ENCODE peak calls at places on chromosomes 3 and 15, in four cellular contexts. One of them, this sample, is unnamed.

GRCh38 chr3:16546186-16547004 is 32.9 kb upstream of the RFTN1 start:
- DNase-seq in H1: no peak
- DNase-seq in SK-N-SH: no peak
- DNase-seq in HepG2: no peak
- DNase-seq in this sample: no peak

GRCh38 chr3:182117583-182117982 is 405.9 kb downstream of the SOX2 start:
- DNase-seq in HepG2: no peak
- DNase-seq in SK-N-SH: peak; percentile 2
- DNase-seq in H1: no peak
- DNase-seq in this sample: no peak

GRCh38 chr3:157089455-157090221 is 70.3 kb downstream of the CCNL1 start:
- DNase-seq in H1: no peak
- DNase-seq in SK-N-SH: no peak
- DNase-seq in HepG2: no peak
- DNase-seq in this sample: no peak

GRCh38 chr15:78598348-78598747 is 22.4 kb downstream of the CHRNA3 start:
- DNase-seq in SK-N-SH: no peak
- DNase-seq in HepG2: no peak
- DNase-seq in H1: no peak
- DNase-seq in this sample: no peak

GRCh38 chr15:37098468-37099320 is 1.7 kb downstream of the MEIS2 start:
- DNase-seq in HepG2: no peak
- DNase-seq in H1: no peak
- DNase-seq in SK-N-SH: peak; percentile 53
- DNase-seq in this sample: peak; percentile 20

GRCh38 chr3:127304121-127304744 is 16.4 kb upstream of the PRR20G start:
- DNase-seq in H1: no peak
- DNase-seq in HepG2: peak; percentile 69
- DNase-seq in SK-N-SH: peak; percentile 80
- DNase-seq in this sample: no peak

GRCh38 chr3:2714856-2715255 is 395.3 kb downstream of the IL5RA start:
- DNase-seq in HepG2: no peak
- DNase-seq in SK-N-SH: no peak
- DNase-seq in H1: no peak
- DNase-seq in this sample: no peak

GRCh38 chr15:73075151-73075859 is 23.0 kb downstream of the NEO1 start:
- DNase-seq in H1: no peak
- DNase-seq in SK-N-SH: no peak
- DNase-seq in HepG2: no peak
- DNase-seq in this sample: no peak

GRCh38 chr3:112794622-112795172 is 52.0 kb downstream of the CD200R1L start:
- DNase-seq in H1: no peak
- DNase-seq in HepG2: no peak
- DNase-seq in SK-N-SH: no peak
- DNase-seq in this sample: peak; percentile 72

GRCh38 chr3:123766195-123767019 is 117.7 kb downstream of the MYLK start:
- DNase-seq in SK-N-SH: no peak
- DNase-seq in HepG2: peak; percentile 26
- DNase-seq in H1: peak; percentile 51
- DNase-seq in this sample: no peak

GRCh38 chr15:33132722-33133345 is 61.7 kb downstream of the FMN1 start:
- DNase-seq in HepG2: peak; percentile 31
- DNase-seq in SK-N-SH: peak; percentile 50
- DNase-seq in H1: no peak
- DNase-seq in this sample: no peak

GRCh38 chr3:38108649-38109579 is 28.0 kb downstream of the ACAA1 start:
- DNase-seq in H1: no peak
- DNase-seq in HepG2: no peak
- DNase-seq in SK-N-SH: no peak
- DNase-seq in this sample: peak; percentile 91

GRCh38 chr15:70376929-70377691 is 279.4 kb upstream of the TLE3 start:
- DNase-seq in SK-N-SH: peak; percentile 76
- DNase-seq in HepG2: no peak
- DNase-seq in H1: peak; percentile 57
- DNase-seq in this sample: peak; percentile 68

GRCh38 chr3:58104712-58105111 is 96.5 kb downstream of the FLNB start:
- DNase-seq in HepG2: no peak
- DNase-seq in H1: no peak
- DNase-seq in SK-N-SH: no peak
- DNase-seq in this sample: no peak

GRCh38 chr15:36156855-36157521 is 422.4 kb upstream of the CDIN1 start:
- DNase-seq in SK-N-SH: no peak
- DNase-seq in H1: no peak
- DNase-seq in HepG2: peak; percentile 23
- DNase-seq in this sample: no peak

GRCh38 chr15:32778391-32779176 is 60.8 kb downstream of the GREM1 start:
- DNase-seq in H1: no peak
- DNase-seq in HepG2: no peak
- DNase-seq in SK-N-SH: no peak
- DNase-seq in this sample: no peak

GRCh38 chr3:139758654-139759291 is 81.0 kb upstream of the NMNAT3 start:
- DNase-seq in H1: no peak
- DNase-seq in HepG2: no peak
- DNase-seq in SK-N-SH: no peak
- DNase-seq in this sample: no peak

GRCh38 chr15:85762039-85762755 is 32.5 kb downstream of the KLHL25 start:
- DNase-seq in SK-N-SH: no peak
- DNase-seq in H1: no peak
- DNase-seq in HepG2: no peak
- DNase-seq in this sample: no peak

GRCh38 chr15:62075595-62076279 is 9.0 kb downstream of the C2CD4A start:
- DNase-seq in HepG2: no peak
- DNase-seq in H1: no peak
- DNase-seq in SK-N-SH: no peak
- DNase-seq in this sample: no peak

GRCh38 chr3:143648708-143649107 is 199.6 kb downstream of the SLC9A9 start:
- DNase-seq in SK-N-SH: peak; percentile 1
- DNase-seq in HepG2: no peak
- DNase-seq in H1: peak; percentile 54
- DNase-seq in this sample: no peak

GRCh38 chr3:189041482-189042090 is 130.2 kb upstream of the TPRG1 start:
- DNase-seq in SK-N-SH: peak; percentile 9
- DNase-seq in HepG2: peak; percentile 58
- DNase-seq in H1: peak; percentile 69
- DNase-seq in this sample: no peak

GRCh38 chr3:65955792-65956477 is 82.8 kb downstream of the MAGI1 start:
- DNase-seq in HepG2: peak; percentile 93
- DNase-seq in H1: no peak
- DNase-seq in SK-N-SH: no peak
- DNase-seq in this sample: no peak

GRCh38 chr15:101014921-101015841 is 96.0 kb downstream of the LRRK1 start:
- DNase-seq in SK-N-SH: peak; percentile 91
- DNase-seq in HepG2: peak; percentile 53
- DNase-seq in H1: peak; percentile 92
- DNase-seq in this sample: peak; percentile 61

GRCh38 chr3:194373912-194374311 is 4.4 kb upstream of the LRRC15 start:
- DNase-seq in SK-N-SH: no peak
- DNase-seq in H1: no peak
- DNase-seq in HepG2: no peak
- DNase-seq in this sample: no peak

GRCh38 chr3:124993462-124993861 is 58.9 kb upstream of the MUC13 start:
- DNase-seq in SK-N-SH: no peak
- DNase-seq in HepG2: no peak
- DNase-seq in H1: no peak
- DNase-seq in this sample: no peak

GRCh38 chr3:61778095-61778494 is 216.7 kb downstream of the PTPRG start:
- DNase-seq in SK-N-SH: no peak
- DNase-seq in HepG2: peak; percentile 13
- DNase-seq in H1: no peak
- DNase-seq in this sample: no peak

GRCh38 chr15:95013379-95013778 is 782.0 kb downstream of the MCTP2 start:
- DNase-seq in H1: no peak
- DNase-seq in HepG2: no peak
- DNase-seq in SK-N-SH: no peak
- DNase-seq in this sample: no peak

GRCh38 chr3:30871720-30872119 is 22.7 kb downstream of the GADL1 start:
- DNase-seq in HepG2: no peak
- DNase-seq in H1: no peak
- DNase-seq in SK-N-SH: no peak
- DNase-seq in this sample: no peak

GRCh38 chr3:121924734-121925133 is 30.5 kb downstream of the SLC15A2 start:
- DNase-seq in HepG2: no peak
- DNase-seq in H1: no peak
- DNase-seq in SK-N-SH: no peak
- DNase-seq in this sample: no peak

GRCh38 chr15:89364741-89365450 is 30.3 kb upstream of the POLG start:
- DNase-seq in HepG2: no peak
- DNase-seq in SK-N-SH: no peak
- DNase-seq in H1: peak; percentile 63
- DNase-seq in this sample: peak; percentile 26

GRCh38 chr3:4356642-4357041 is 53.5 kb downstream of the SETMAR start:
- DNase-seq in SK-N-SH: peak; percentile 25
- DNase-seq in HepG2: no peak
- DNase-seq in H1: no peak
- DNase-seq in this sample: no peak

GRCh38 chr15:76006136-76006778 is 6.0 kb downstream of the NRG4 start:
- DNase-seq in HepG2: peak; percentile 3
- DNase-seq in H1: no peak
- DNase-seq in SK-N-SH: no peak
- DNase-seq in this sample: peak; percentile 94

GRCh38 chr3:132457301-132457700 is 40.0 kb downstream of the DNAJC13 start:
- DNase-seq in H1: no peak
- DNase-seq in HepG2: no peak
- DNase-seq in SK-N-SH: no peak
- DNase-seq in this sample: no peak

GRCh38 chr3:141365206-141365605 is 3.1 kb upstream of the ZBTB38 start:
- DNase-seq in HepG2: no peak
- DNase-seq in SK-N-SH: no peak
- DNase-seq in H1: no peak
- DNase-seq in this sample: no peak

GRCh38 chr3:141366285-141367037 is 1.8 kb upstream of the ZBTB38 start:
- DNase-seq in H1: no peak
- DNase-seq in HepG2: peak; percentile 49
- DNase-seq in SK-N-SH: no peak
- DNase-seq in this sample: no peak

GRCh38 chr3:141355242-141355641 is 13.1 kb upstream of the ZBTB38 start:
- DNase-seq in SK-N-SH: no peak
- DNase-seq in HepG2: no peak
- DNase-seq in H1: no peak
- DNase-seq in this sample: no peak

GRCh38 chr3:141362736-141363135 is 5.6 kb upstream of the ZBTB38 start:
- DNase-seq in H1: no peak
- DNase-seq in SK-N-SH: no peak
- DNase-seq in HepG2: no peak
- DNase-seq in this sample: no peak

DNA sequence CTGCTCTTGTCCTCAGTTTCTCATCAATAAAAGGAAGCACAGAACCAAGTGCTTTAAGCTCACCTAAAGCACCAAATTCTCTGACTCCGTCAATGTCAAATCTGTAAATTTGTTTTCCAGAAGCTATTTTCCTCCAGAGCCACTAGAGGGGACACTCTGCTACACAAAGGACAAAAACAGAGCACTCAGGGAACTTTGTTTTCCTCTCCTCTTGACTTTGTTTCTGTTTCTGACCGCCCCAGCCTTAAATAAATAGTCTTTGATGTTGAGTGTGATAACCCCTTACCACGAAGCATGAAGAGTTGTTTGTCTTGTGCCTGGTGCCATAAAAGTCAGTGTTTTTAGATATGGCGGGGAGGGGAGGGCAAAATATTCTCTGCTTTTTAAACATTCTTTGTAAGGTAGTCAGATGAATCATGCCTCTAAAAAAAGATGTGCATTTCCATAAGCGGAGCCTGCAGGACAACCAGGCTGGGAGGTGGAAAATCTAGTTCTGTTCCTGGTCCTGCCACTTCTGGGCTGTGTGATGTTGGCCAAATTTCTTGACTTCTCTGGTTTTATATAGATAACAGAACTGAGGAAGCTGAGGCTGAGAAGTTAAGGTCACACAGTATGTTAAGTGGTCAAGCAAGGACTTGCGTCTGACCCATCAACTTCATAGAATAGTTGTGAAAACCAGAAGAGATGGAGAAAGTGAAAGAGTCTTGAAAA is 7.3 kb upstream of the ZBTB38 start:
- DNase-seq in HepG2: peak; percentile 98
- DNase-seq in H1: no peak
- DNase-seq in SK-N-SH: peak; percentile 70
- DNase-seq in this sample: no peak
- TF ChIP-seq CTCF in HepG2: peak; percentile 89
- TF ChIP-seq CTCF in H1: peak; percentile 87
- TF ChIP-seq CTCF in SK-N-SH: peak; percentile 86
- TF ChIP-seq CTCF in this sample: peak; percentile 35

GRCh38 chr3:114404590-114404989 is 110.8 kb downstream of the TIGIT start:
- DNase-seq in SK-N-SH: no peak
- DNase-seq in HepG2: no peak
- DNase-seq in H1: no peak
- DNase-seq in this sample: no peak
- TF ChIP-seq GABPA in SK-N-SH: no peak
- TF ChIP-seq GABPA in HepG2: no peak
- TF ChIP-seq GABPA in H1: no peak
- TF ChIP-seq GABPA in this sample: no peak

GRCh38 chr15:98311566-98312188 is 336.7 kb upstream of the IGF1R start:
- DNase-seq in HepG2: peak; percentile 62
- DNase-seq in SK-N-SH: peak; percentile 57
- DNase-seq in H1: peak; percentile 90
- DNase-seq in this sample: peak; percentile 66

GRCh38 chr15:98304366-98304765 is 343.9 kb downstream of the ARRDC4 start:
- DNase-seq in HepG2: no peak
- DNase-seq in H1: no peak
- DNase-seq in SK-N-SH: no peak
- DNase-seq in this sample: no peak

GRCh38 chr15:98312913-98313312 is 335.4 kb upstream of the IGF1R start:
- DNase-seq in H1: no peak
- DNase-seq in SK-N-SH: no peak
- DNase-seq in HepG2: no peak
- DNase-seq in this sample: no peak

DNA sequence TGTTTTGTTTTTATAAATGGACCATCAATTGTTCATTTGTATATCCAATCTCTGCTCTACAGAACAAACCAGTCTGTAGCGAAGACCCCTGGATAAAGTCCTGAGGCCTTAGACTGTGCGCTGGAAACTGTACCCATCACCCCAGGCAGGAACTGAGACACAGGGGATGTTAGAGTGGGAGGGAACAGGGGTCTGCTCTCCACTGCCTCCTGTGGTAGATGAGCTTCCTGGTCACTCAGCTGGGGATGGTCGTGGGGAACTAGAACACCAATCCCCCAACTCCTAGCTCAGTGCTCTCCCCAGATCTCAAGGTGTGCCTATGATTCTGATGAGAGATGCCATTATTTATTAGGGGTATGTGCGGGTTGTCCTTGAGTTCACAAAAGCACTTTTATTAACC is 340.2 kb upstream of the IGF1R start:
- DNase-seq in H1: no peak
- DNase-seq in HepG2: no peak
- DNase-seq in SK-N-SH: no peak
- DNase-seq in this sample: no peak
- TF ChIP-seq CTCF in H1: peak; percentile 22
- TF ChIP-seq CTCF in HepG2: no peak
- TF ChIP-seq CTCF in SK-N-SH: no peak
- TF ChIP-seq CTCF in this sample: no peak

DNA sequence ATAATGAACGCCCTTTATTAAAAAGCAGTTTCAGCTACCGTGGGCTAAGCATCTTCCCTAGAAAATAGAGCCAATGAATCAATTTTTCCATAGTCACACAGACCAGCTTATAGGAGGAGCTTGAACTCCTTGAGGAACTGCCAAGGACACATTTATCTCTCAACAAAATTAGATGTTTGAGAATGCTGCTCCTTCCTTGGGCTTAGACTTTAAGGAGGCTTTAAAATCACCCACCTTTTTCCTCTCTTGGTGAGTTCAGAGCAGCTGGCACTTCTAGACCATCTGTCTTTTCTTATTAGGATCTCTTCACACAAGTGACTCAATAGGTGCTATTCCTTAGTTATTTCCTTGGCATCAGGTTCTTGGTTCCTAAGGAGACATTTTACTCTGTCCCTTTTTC is 588.0 kb downstream of the SQOR start:
- DNase-seq in HepG2: no peak
- DNase-seq in H1: no peak
- DNase-seq in SK-N-SH: no peak
- DNase-seq in this sample: no peak
- TF ChIP-seq GABPA in HepG2: no peak
- TF ChIP-seq GABPA in H1: no peak
- TF ChIP-seq GABPA in SK-N-SH: no peak
- TF ChIP-seq GABPA in this sample: no peak

This sample was measured in HL-60.